ENCODE peak calls at places on chromosomes 11 and 22, in four cellular contexts. A is lower lobe of right lung, Q is IMR-90, M is caudate nucleus. S is an unnamed sample.

GRCh38 chr11:11510939-11511338 is 110.9 kb downstream of the GALNT18 start:
- DNase-seq in A (peak; percentile 57), Q (peak; percentile 17), M (no peak), S (no peak)

GRCh38 chr22:28629420-28630184 is 50.0 kb downstream of the TTC28 start:
- DNase-seq in A (no peak), Q (peak; percentile 24), M (no peak), S (no peak)

GRCh38 chr11:76702378-76703128 is 32.0 kb upstream of the LRRC32 start:
- DNase-seq in A (no peak), Q (peak; percentile 15), M (no peak), S (no peak)

GRCh38 chr22:41021655-41022454 is 70.5 kb upstream of the EP300 start:
- DNase-seq in A (peak; percentile 84), Q (peak; percentile 16), M (peak; percentile 55), S (peak; percentile 35)

GRCh38 chr22:38144025-38144405 is 33.5 kb upstream of the BAIAP2L2 start:
- DNase-seq in A (no peak), Q (no peak), M (no peak), S (no peak)

GRCh38 chr22:47395481-47395880 is 633.0 kb downstream of the TBC1D22A start:
- DNase-seq in A (no peak), Q (peak; percentile 2), M (no peak), S (no peak)

GRCh38 chr11:120395778-120396177 is 59.6 kb downstream of the ARHGEF12 start:
- DNase-seq in A (no peak), Q (no peak), M (no peak), S (no peak)

GRCh38 chr11:68051191-68052136 is 12.6 kb downstream of the TCIRG1 start:
- DNase-seq in A (no peak), Q (no peak), M (no peak), S (no peak)

GRCh38 chr11:4385978-4386740 is 7.3 kb downstream of the TRIM21 start:
- DNase-seq in A (no peak), Q (no peak), M (no peak), S (no peak)

GRCh38 chr22:35023692-35024363 is 42.1 kb upstream of the ISX start:
- DNase-seq in A (peak; percentile 76), Q (no peak), M (peak; percentile 57), S (peak; percentile 1)

GRCh38 chr11:82978422-82979099 is 77.0 kb downstream of the DDIAS start:
- DNase-seq in A (no peak), Q (peak; percentile 90), M (no peak), S (no peak)

GRCh38 chr11:68686486-68686885 is 2.1 kb downstream of the GAL start:
- DNase-seq in A (no peak), Q (no peak), M (no peak), S (no peak)

GRCh38 chr11:61295596-61295926 is 445 bp upstream of the VWCE start:
- DNase-seq in A (no peak), Q (no peak), M (no peak), S (no peak)

GRCh38 chr11:128594246-128594645 is 6.9 kb upstream of the ETS1 start:
- DNase-seq in A (no peak), Q (no peak), M (no peak), S (no peak)

GRCh38 chr22:17097062-17097461 is 12.3 kb downstream of the IL17RA start:
- DNase-seq in A (no peak), Q (no peak), M (no peak), S (no peak)